ENCODE peak calls at places on chromosomes 4 and X, in six cellular contexts. K, F, L, R, I and N are unnamed samples.

GRCh38 chrX:10749113-10749512 is 128.7 kb upstream of the MID1 start:
- DNase-seq in K (no peak), F (no peak), L (peak; percentile 58), R (peak; percentile 14), I (no peak), N (no peak)

GRCh38 chr4:184403384-184403781 is 71.0 kb downstream of the IRF2 start:
- DNase-seq in K (no peak), F (no peak), L (peak; percentile 28), R (peak; percentile 11), I (no peak), N (no peak)

GRCh38 chr4:170323623-170324022 is 233.9 kb upstream of the AADAT start:
- DNase-seq in K (no peak), F (no peak), L (no peak), R (no peak), I (no peak), N (no peak)

GRCh38 chr4:7978489-7978888 is 38.8 kb upstream of the AFAP1 start:
- DNase-seq in K (no peak), F (no peak), L (peak; percentile 60), R (no peak), I (no peak), N (no peak)

GRCh38 chr4:6472387-6473263 is at the start of gene PPP2R2C:
- DNase-seq in K (peak; percentile 33), F (no peak), L (no peak), R (no peak), I (no peak), N (no peak)

GRCh38 chrX:154046262-154046771 is 26.6 kb upstream of the IRAK1 start:
- DNase-seq in K (no peak), F (peak; percentile 29), L (peak; percentile 87), R (peak; percentile 86), I (no peak), N (no peak)

GRCh38 chr4:30825008-30825765 is 105.0 kb downstream of the PCDH7 start:
- DNase-seq in K (no peak), F (no peak), L (peak; percentile 67), R (peak; percentile 30), I (no peak), N (no peak)

GRCh38 chrX:46198858-46199257 is 346.4 kb downstream of the ZNF674 start:
- DNase-seq in K (no peak), F (no peak), L (no peak), R (no peak), I (no peak), N (no peak)

GRCh38 chr4:6200011-6200921 is at the start of gene JAKMIP1:
- DNase-seq in K (peak; percentile 85), F (peak; percentile 64), L (peak; percentile 65), R (peak; percentile 46), I (no peak), N (peak; percentile 83)

GRCh38 chr4:110195561-110196205 is 2.7 kb downstream of the ELOVL6 start:
- DNase-seq in K (no peak), F (no peak), L (no peak), R (peak; percentile 17), I (no peak), N (no peak)

GRCh38 chrX:129646721-129647587 is 7.8 kb downstream of the APLN start:
- DNase-seq in K (no peak), F (no peak), L (no peak), R (no peak), I (no peak), N (no peak)

GRCh38 chrX:154802838-154803410 is 2.4 kb downstream of the MPP1 start:
- DNase-seq in K (no peak), F (no peak), L (no peak), R (no peak), I (no peak), N (no peak)

GRCh38 chr4:3077796-3078195 is 3.3 kb downstream of the HTT start:
- DNase-seq in K (no peak), F (no peak), L (no peak), R (no peak), I (no peak), N (no peak)

GRCh38 chr4:150005537-150005936 is 72.7 kb upstream of the DCLK2 start:
- DNase-seq in K (no peak), F (no peak), L (peak; percentile 33), R (no peak), I (no peak), N (no peak)

GRCh38 chrX:30141966-30142365 is 73.4 kb upstream of the MAGEB2 start:
- DNase-seq in K (peak; percentile 6), F (no peak), L (peak; percentile 21), R (peak; percentile 59), I (no peak), N (no peak)

GRCh38 chr4:186946140-186946539 is 222.5 kb upstream of the FAT1 start:
- DNase-seq in K (no peak), F (no peak), L (no peak), R (no peak), I (no peak), N (no peak)

GRCh38 chrX:108601276-108601675 is 135.1 kb downstream of the IRS4 start:
- DNase-seq in K (no peak), F (no peak), L (peak; percentile 4), R (no peak), I (no peak), N (no peak)

GRCh38 chr4:105741548-105741947 is 33.0 kb downstream of the GSTCD start:
- DNase-seq in K (no peak), F (no peak), L (peak; percentile 1), R (peak; percentile 35), I (no peak), N (no peak)

GRCh38 chrX:136063340-136064079 is 78.3 kb downstream of the SLC9A6 start:
- DNase-seq in K (no peak), F (no peak), L (no peak), R (no peak), I (no peak), N (no peak)

GRCh38 chrX:23935116-23935515 is 27.3 kb downstream of the CXorf58 start:
- DNase-seq in K (no peak), F (no peak), L (no peak), R (no peak), I (no peak), N (no peak)

GRCh38 chrX:137051978-137052640 is 18.3 kb upstream of the GPR101 start:
- DNase-seq in K (peak; percentile 57), F (peak; percentile 52), L (peak; percentile 24), R (peak; percentile 17), I (no peak), N (peak; percentile 66)

GRCh38 chrX:53479295-53479694 is 45.1 kb upstream of the HSD17B10 start:
- DNase-seq in K (no peak), F (no peak), L (peak; percentile 28), R (peak; percentile 16), I (no peak), N (no peak)

GRCh38 chrX:149829751-149830191 is 48.0 kb downstream of the MAGEA9 start:
- DNase-seq in K (peak; percentile 4), F (no peak), L (peak; percentile 77), R (peak; percentile 24), I (no peak), N (peak; percentile 28)

GRCh38 chr4:16025268-16025667 is 58.6 kb downstream of the PROM1 start:
- DNase-seq in K (no peak), F (no peak), L (no peak), R (no peak), I (no peak), N (no peak)

GRCh38 chr4:54585321-54586000 is 72.3 kb upstream of the KIT start:
- DNase-seq in K (no peak), F (no peak), L (peak; percentile 46), R (peak; percentile 62), I (no peak), N (no peak)

GRCh38 chr4:11053601-11054000 is 369.0 kb upstream of the CLNK start:
- DNase-seq in K (no peak), F (no peak), L (no peak), R (no peak), I (no peak), N (no peak)

GRCh38 chr4:10031663-10032590 is 10.6 kb upstream of the SLC2A9 start:
- DNase-seq in K (no peak), F (no peak), L (peak; percentile 37), R (no peak), I (no peak), N (no peak)
- H3K27ac ChIP-seq in K (no peak overlapping the region), F (peak overlapping the region; percentile 68), L (no peak overlapping the region), R (peak overlapping the region; percentile 85), I (no peak overlapping the region), N (no peak overlapping the region)

GRCh38 chrX:7145454-7145853 is 2.1 kb upstream of the STS start:
- DNase-seq in K (no peak), F (no peak), L (no peak), R (peak; percentile 34), I (no peak), N (no peak)

GRCh38 chrX:7146703-7147430 is 645 bp upstream of the STS start:
- DNase-seq in K (no peak), F (no peak), L (no peak), R (no peak), I (no peak), N (no peak)

GRCh38 chrX:7147431-7147977 is at the start of gene STS:
- DNase-seq in K (peak; percentile 8), F (peak; percentile 38), L (peak; percentile 28), R (peak; percentile 14), I (no peak), N (peak; percentile 33)

GRCh38 chrX:7147978-7148824 is at the start of gene PUDP:
- DNase-seq in K (peak; percentile 81), F (peak; percentile 82), L (peak; percentile 71), R (peak; percentile 83), I (no peak), N (peak; percentile 77)

DNA sequence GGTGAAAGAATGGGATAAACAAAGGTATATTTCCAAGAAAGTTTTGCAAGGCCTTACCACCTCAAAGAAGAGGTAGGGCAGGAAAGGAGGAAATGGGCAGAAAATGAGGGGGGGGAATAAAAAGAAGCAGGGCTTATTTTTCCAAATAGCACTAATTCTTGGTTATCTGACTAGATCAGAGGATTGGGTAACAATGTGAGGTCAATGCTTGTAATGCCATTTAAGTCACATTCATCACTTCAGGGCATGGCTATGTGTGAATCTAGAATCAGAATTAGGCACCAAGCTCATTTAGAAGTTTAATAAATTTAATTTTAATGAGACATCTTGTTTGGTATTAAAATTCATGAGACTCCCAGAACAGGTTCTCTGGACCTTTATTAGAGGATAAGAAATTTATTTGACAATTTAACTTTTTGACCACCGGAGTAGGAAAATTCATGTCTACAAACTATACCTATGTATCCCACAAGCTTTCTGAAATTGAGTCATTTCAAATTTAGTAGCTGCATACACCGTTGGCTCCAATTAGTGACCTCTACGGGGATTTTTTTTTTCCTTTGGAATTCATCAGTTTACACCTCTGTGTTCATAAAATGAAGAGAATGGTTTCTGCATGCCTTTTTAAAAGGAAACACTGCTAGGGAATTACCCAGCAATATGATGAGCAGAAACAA is 1.3 kb upstream of the STS start:
- DNase-seq in K (no peak), F (no peak), L (no peak), R (no peak), I (no peak), N (no peak)
- H3K4me1 ChIP-seq in K (no peaks in the 10 kb centered on the region), F (peaks cover 8% of the 10 kb centered on the region), L (no peaks in the 10 kb centered on the region), R (peaks cover 4% of the 10 kb centered on the region), I (no peaks in the 10 kb centered on the region), N (peaks cover 5% of the 10 kb centered on the region)

GRCh38 chr4:4690854-4691253 is 149.0 kb upstream of the STX18 start:
- DNase-seq in K (no peak), F (no peak), L (no peak), R (no peak), I (no peak), N (no peak)
- H3K27ac ChIP-seq in K (no peak overlapping the region), F (no peak overlapping the region), L (no peak overlapping the region), R (no peak overlapping the region), I (no peak overlapping the region), N (no peak overlapping the region)

DNA sequence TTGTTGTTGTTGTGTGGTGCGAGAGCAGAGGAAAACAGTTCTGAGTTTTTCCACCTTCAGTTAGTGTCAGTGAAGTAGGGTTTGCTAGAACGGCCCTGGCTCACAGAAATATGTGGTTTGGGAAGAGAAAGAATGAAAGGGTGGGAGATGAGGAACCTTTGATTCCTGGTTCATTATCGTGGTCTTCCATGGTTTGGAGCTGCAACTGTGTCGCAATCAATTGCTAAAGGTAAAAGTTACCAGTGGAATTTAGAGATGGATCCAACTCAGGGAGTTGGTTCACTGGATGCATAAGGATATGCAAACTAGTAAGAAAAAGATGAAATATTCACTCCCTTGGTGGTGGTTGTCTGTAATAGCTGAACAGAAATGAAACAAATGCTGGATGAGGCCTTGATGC is 35.6 kb upstream of the GPR34 start:
- DNase-seq in K (no peak), F (no peak), L (no peak), R (no peak), I (no peak), N (no peak)
- H3K4me1 ChIP-seq in K (no peaks in the 10 kb centered on the region), F (no peaks in the 10 kb centered on the region), L (no peaks in the 10 kb centered on the region), R (peaks cover 2% of the 10 kb centered on the region), I (no peaks in the 10 kb centered on the region), N (no peaks in the 10 kb centered on the region)